ENCODE peak calls at places on chromosomes 16 and 17, in ten cellular contexts. F is activated T-helper 1 cell treated with anti-CD3 and anti-CD28 coated beads, Interleukin-2, amount 50 U/mL, for 16 hours; P is stimulated activated CD4-positive, alpha-beta T cell treated with anti-CD3 and anti-CD28 coated beads, Interleukin-4, amount 100 ng/mL, for 1 hour; Y is fibroblast of pulmonary artery; R is NCI-H1092 treated with DMSO at 0.1 percent for 48 hours; B is left kidney; A is CD4-positive, CD25-positive, alpha-beta regulatory T cell; Q is MV-4-11; C is heart right ventricle; V is ascending aorta. Z is an unnamed sample.

GRCh38 chr17:33209671-33210070 is 83.4 kb downstream of the ASIC2 start:
- DNase-seq in F (no peak), A (no peak), Y (no peak), P (no peak), C (no peak), R (no peak), Q (no peak), B (peak; percentile 53), V (no peak), Z (no peak)

GRCh38 chr16:77459534-77460412 is 24.9 kb upstream of the ADAMTS18 start:
- DNase-seq in Y (no peak), P (no peak), Q (no peak), C (no peak), V (no peak), A (no peak), B (peak; percentile 67), R (no peak), F (no peak), Z (no peak)

GRCh38 chr16:27756206-27756970 is 206.4 kb downstream of the KATNIP start:
- DNase-seq in P (no peak), Y (no peak), A (no peak), V (no peak), C (no peak), F (no peak), R (no peak), Q (peak; percentile 72), B (no peak), Z (no peak)

GRCh38 chr16:57007530-57007929 is 18.2 kb downstream of the NLRC5 start:
- DNase-seq in Q (no peak), B (no peak), C (no peak), P (no peak), Y (no peak), F (no peak), R (no peak), A (no peak), V (no peak), Z (no peak)

GRCh38 chr16:9372934-9373890 is 281.8 kb downstream of the HAPSTR1 start:
- DNase-seq in Y (no peak), P (no peak), A (no peak), B (peak; percentile 44), V (no peak), C (no peak), Q (peak; percentile 49), R (no peak), F (no peak), Z (no peak)

GRCh38 chr17:78716814-78717393 is 65.2 kb downstream of the CYTH1 start:
- DNase-seq in F (no peak), Y (peak; percentile 41), P (peak; percentile 47), C (peak; percentile 72), V (peak; percentile 74), A (peak; percentile 30), R (peak; percentile 84), B (peak; percentile 79), Q (no peak), Z (no peak)

GRCh38 chr16:1296688-1297412 is 12.6 kb upstream of the UBE2I start:
- DNase-seq in F (no peak), V (no peak), R (no peak), Q (no peak), A (no peak), Y (no peak), C (no peak), P (no peak), B (no peak), Z (no peak)

GRCh38 chr16:14013571-14014283 is 57.4 kb upstream of the MRTFB start:
- DNase-seq in R (peak; percentile 51), F (no peak), A (no peak), Y (peak; percentile 58), C (peak; percentile 50), Q (no peak), P (no peak), V (peak; percentile 74), B (peak; percentile 87), Z (no peak)

GRCh38 chr16:19113577-19114358 is at the start of gene ITPRIPL2:
- DNase-seq in Q (no peak), P (peak; percentile 9), B (peak; percentile 91), V (peak; percentile 94), R (peak; percentile 35), F (no peak), A (no peak), C (peak; percentile 93), Y (peak; percentile 94), Z (no peak)

GRCh38 chr17:63675231-63675606 is 24.7 kb downstream of the LIMD2 start:
- DNase-seq in C (peak; percentile 50), Y (peak; percentile 36), P (no peak), F (no peak), Q (no peak), A (no peak), B (no peak), V (no peak), R (no peak), Z (no peak)

GRCh38 chr16:89801800-89802199 is 14.6 kb downstream of the FANCA start:
- DNase-seq in B (no peak), C (no peak), A (no peak), Y (peak; percentile 64), F (no peak), Q (no peak), R (peak; percentile 29), P (no peak), V (no peak), Z (no peak)

GRCh38 chr17:1898872-1899271 is 69.1 kb downstream of the RPA1 start:
- DNase-seq in A (no peak), Q (no peak), B (no peak), Y (no peak), V (no peak), P (no peak), C (no peak), R (no peak), F (no peak), Z (no peak)

GRCh38 chr17:52201764-52202571 is 43.5 kb upstream of the CA10 start:
- DNase-seq in B (no peak), Q (no peak), R (no peak), V (no peak), F (no peak), Y (no peak), C (no peak), P (no peak), A (no peak), Z (no peak)

GRCh38 chr16:69236319-69236718 is 49.4 kb downstream of the SNTB2 start:
- DNase-seq in A (no peak), P (no peak), V (no peak), Q (no peak), B (peak; percentile 5), C (no peak), F (no peak), Y (no peak), R (no peak), Z (no peak)

GRCh38 chr16:86575754-86576557 is 2.4 kb upstream of the FOXL1 start:
- DNase-seq in Q (peak; percentile 77), Y (peak; percentile 95), R (peak; percentile 11), A (peak; percentile 64), C (peak; percentile 86), P (peak; percentile 57), B (peak; percentile 98), F (no peak), V (peak; percentile 96), Z (no peak)

GRCh38 chr17:44540246-44541084 is 16.8 kb upstream of the FZD2 start:
- DNase-seq in B (no peak), Q (no peak), Y (no peak), V (no peak), P (no peak), A (no peak), F (no peak), C (no peak), R (no peak), Z (no peak)

GRCh38 chr16:58249780-58250478 is 44.9 kb downstream of the PRSS54 start:
- DNase-seq in V (peak; percentile 86), B (peak; percentile 93), P (peak; percentile 84), A (peak; percentile 88), R (peak; percentile 58), Q (peak; percentile 26), Y (peak; percentile 67), F (peak; percentile 74), C (peak; percentile 56), Z (peak; percentile 86)

GRCh38 chr16:82609140-82609539 is 17.6 kb upstream of the CDH13 start:
- DNase-seq in C (peak; percentile 59), A (no peak), P (no peak), B (no peak), Q (no peak), V (no peak), R (no peak), Y (no peak), F (no peak), Z (no peak)

GRCh38 chr17:22507823-22508222 is 815.5 kb downstream of the KCNJ18 start:
- DNase-seq in R (no peak), Y (no peak), F (no peak), B (no peak), V (no peak), Q (no peak), C (no peak), P (no peak), A (no peak), Z (no peak)